ENCODE peak calls at places on chromosomes 5 and 9, in eight cellular contexts. L is tibial nerve; T is fibroblast of lung; K is PC-9; Y is small intestine; Z is endodermal cell; V is CD4-positive, alpha-beta T cell; Q is GM23248. R is an unnamed sample.
A peak's percentile ranks its signal among the peaks of the same experiment; 100 is the strongest.

GRCh38 chr5:122129332-122129731 is at the start of gene ZNF474:
- DNase-seq in L (peak; percentile 55), T (peak; percentile 93), K (peak; percentile 75), Y (peak; percentile 10), Z (peak; percentile 91), V (no peak), Q (peak; percentile 98), R (no peak)

GRCh38 chr9:37583522-37584121 is 7.4 kb upstream of the FBXO10 start:
- DNase-seq in L (no peak), T (no peak), K (no peak), Y (no peak), Z (no peak), V (no peak), Q (no peak), R (no peak)

GRCh38 chr9:89080193-89080592 is 88.9 kb downstream of the S1PR3 start:
- DNase-seq in L (peak; percentile 77), T (peak; percentile 80), K (no peak), Y (no peak), Z (no peak), V (no peak), Q (peak; percentile 31), R (no peak)

GRCh38 chr5:113330533-113331200 is 104.1 kb downstream of the TSSK1B start:
- DNase-seq in L (no peak), T (peak; percentile 60), K (no peak), Y (peak; percentile 29), Z (no peak), V (no peak), Q (peak; percentile 78), R (no peak)

GRCh38 chr9:128428644-128429504 is 8.2 kb downstream of the CERCAM start:
- DNase-seq in L (no peak), T (no peak), K (no peak), Y (no peak), Z (no peak), V (no peak), Q (peak; percentile 32), R (no peak)

GRCh38 chr9:94941211-94941875 is 214.8 kb downstream of the AOPEP start:
- DNase-seq in L (no peak), T (no peak), K (peak; percentile 55), Y (peak; percentile 88), Z (no peak), V (no peak), Q (peak; percentile 18), R (no peak)

GRCh38 chr5:140468188-140468587 is 66.6 kb downstream of the ANKHD1 start:
- DNase-seq in L (no peak), T (peak; percentile 5), K (no peak), Y (no peak), Z (no peak), V (no peak), Q (peak; percentile 7), R (no peak)

GRCh38 chr5:81542242-81542641 is 148.3 kb upstream of the ACOT12 start:
- DNase-seq in L (no peak), T (no peak), K (no peak), Y (no peak), Z (no peak), V (no peak), Q (no peak), R (no peak)

GRCh38 chr9:16262467-16263261 is 607.8 kb downstream of the BNC2 start:
- DNase-seq in L (no peak), T (peak; percentile 46), K (no peak), Y (no peak), Z (peak; percentile 85), V (no peak), Q (no peak), R (no peak)

GRCh38 chr9:91059713-91060112 is 258.1 kb downstream of the SYK start:
- DNase-seq in L (no peak), T (peak; percentile 41), K (no peak), Y (no peak), Z (no peak), V (no peak), Q (peak; percentile 60), R (no peak)

GRCh38 chr5:169762338-169763095 is 125.4 kb downstream of the DOCK2 start:
- DNase-seq in L (no peak), T (peak; percentile 28), K (no peak), Y (no peak), Z (no peak), V (no peak), Q (peak; percentile 68), R (no peak)

GRCh38 chr5:44835693-44836092 is 26.9 kb downstream of the MRPS30 start:
- DNase-seq in L (no peak), T (no peak), K (no peak), Y (no peak), Z (no peak), V (no peak), Q (no peak), R (no peak)

GRCh38 chr5:128966375-128966774 is 1.1 kb downstream of the SLC27A6 start:
- DNase-seq in L (no peak), T (no peak), K (no peak), Y (no peak), Z (peak; percentile 68), V (no peak), Q (no peak), R (no peak)

GRCh38 chr5:77898385-77898784 is 122.2 kb upstream of the TBCA start:
- DNase-seq in L (no peak), T (no peak), K (no peak), Y (no peak), Z (no peak), V (no peak), Q (no peak), R (peak; percentile 49)

GRCh38 chr5:157108961-157109360 is at the start of gene HAVCR2:
- DNase-seq in L (peak; percentile 47), T (no peak), K (no peak), Y (peak; percentile 37), Z (no peak), V (peak; percentile 23), Q (no peak), R (peak; percentile 19)

GRCh38 chr9:1869843-1870242 is 145.3 kb upstream of the SMARCA2 start:
- DNase-seq in L (no peak), T (no peak), K (peak; percentile 1), Y (peak; percentile 5), Z (peak; percentile 83), V (no peak), Q (peak; percentile 18), R (no peak)

GRCh38 chr5:87541033-87541432 is 128.3 kb upstream of the CCNH start:
- DNase-seq in L (peak; percentile 77), T (peak; percentile 14), K (peak; percentile 32), Y (no peak), Z (peak; percentile 73), V (no peak), Q (peak; percentile 76), R (peak; percentile 82)

GRCh38 chr5:65774346-65774745 is 52.3 kb downstream of the NLN start:
- DNase-seq in L (no peak), T (peak; percentile 66), K (no peak), Y (no peak), Z (no peak), V (no peak), Q (peak; percentile 89), R (no peak)

GRCh38 chr9:75128535-75128934 is 40.2 kb downstream of the OSTF1 start:
- DNase-seq in L (no peak), T (no peak), K (no peak), Y (no peak), Z (no peak), V (no peak), Q (no peak), R (no peak)
- H3K27ac ChIP-seq in L (no peak overlapping the region), T (no peak overlapping the region), K (no peak overlapping the region), Y (no peak overlapping the region), Z (no peak overlapping the region), V (no peak overlapping the region), Q (no peak overlapping the region), R (no peak overlapping the region)

DNA sequence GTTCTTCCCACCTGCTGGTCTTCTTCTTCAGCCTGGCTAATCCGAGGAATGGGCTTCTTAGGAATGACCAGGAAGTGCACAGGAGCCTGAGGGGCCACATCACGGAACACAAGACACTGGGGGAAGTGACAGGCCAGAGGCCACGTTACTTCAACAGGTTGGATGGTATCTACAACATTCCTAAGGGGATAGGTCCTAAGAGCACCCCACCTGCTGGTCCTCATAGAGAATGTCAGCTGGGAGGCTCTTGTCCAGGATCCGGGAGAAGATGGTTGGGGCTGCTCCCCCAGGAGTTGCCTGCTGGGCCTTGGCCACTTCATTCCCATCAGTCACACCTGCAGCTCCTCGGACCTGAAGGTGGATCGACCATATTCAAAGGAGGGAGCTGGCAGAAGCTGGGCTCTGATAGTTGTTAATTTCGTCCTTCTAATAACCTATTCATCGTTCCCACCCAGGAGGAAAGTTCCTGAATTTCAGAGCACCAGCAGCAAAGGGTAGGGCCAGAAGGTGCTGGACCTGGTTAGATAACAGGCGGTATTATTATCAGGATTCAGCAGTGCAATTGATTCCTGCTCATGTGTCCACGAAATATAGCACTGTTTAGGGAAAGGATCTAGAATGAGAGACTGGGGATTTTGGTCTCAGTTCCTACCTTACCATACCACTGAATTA is 1.3 kb downstream of the HINT2 start:
- DNase-seq in L (no peak), T (no peak), K (no peak), Y (peak; percentile 48), Z (peak; percentile 72), V (no peak), Q (peak; percentile 67), R (no peak)
- H3K27ac ChIP-seq in L (peak overlapping the region; percentile 93), T (peak overlapping the region; percentile 9), K (peak overlapping the region; percentile 79), Y (peak overlapping the region; percentile 92), Z (no peak overlapping the region), V (no peak overlapping the region), Q (peak overlapping the region; percentile 78), R (no peak overlapping the region)

DNA sequence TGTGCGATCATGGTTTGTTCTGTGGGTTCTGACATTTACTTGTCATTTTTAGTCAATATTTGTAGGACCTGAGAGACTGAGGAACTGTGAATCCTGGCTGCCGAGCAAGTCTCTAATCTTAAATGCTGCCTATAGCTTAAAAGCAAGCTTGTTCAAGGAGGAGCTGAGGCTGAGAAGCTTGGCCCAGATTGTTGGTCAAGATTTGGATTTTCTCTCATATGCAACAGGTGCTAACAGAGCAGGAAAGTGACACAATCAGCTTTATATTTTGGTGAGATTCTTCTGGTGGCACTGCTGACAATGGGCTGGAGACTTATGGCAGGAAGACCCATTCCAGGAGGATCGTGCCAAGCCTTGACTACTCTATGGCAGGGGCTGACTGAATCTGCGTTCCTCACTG is 192.5 kb downstream of the MAPKAP1 start:
- DNase-seq in L (no peak), T (no peak), K (no peak), Y (no peak), Z (no peak), V (no peak), Q (no peak), R (no peak)
- H3K27ac ChIP-seq in L (no peak overlapping the region), T (no peak overlapping the region), K (peak overlapping the region; percentile 85), Y (no peak overlapping the region), Z (no peak overlapping the region), V (no peak overlapping the region), Q (no peak overlapping the region), R (no peak overlapping the region)

GRCh38 chr5:67013719-67014118 is 182.9 kb downstream of the CD180 start:
- DNase-seq in L (no peak), T (no peak), K (no peak), Y (no peak), Z (no peak), V (no peak), Q (no peak), R (no peak)

GRCh38 chr5:67009028-67009427 is 187.6 kb downstream of the CD180 start:
- DNase-seq in L (no peak), T (no peak), K (no peak), Y (no peak), Z (no peak), V (no peak), Q (no peak), R (no peak)

GRCh38 chr5:67010684-67011409 is 185.8 kb downstream of the CD180 start:
- DNase-seq in L (no peak), T (peak; percentile 75), K (peak; percentile 50), Y (no peak), Z (no peak), V (no peak), Q (peak; percentile 89), R (no peak)

GRCh38 chr5:67012241-67012640 is 184.4 kb downstream of the CD180 start:
- DNase-seq in L (no peak), T (no peak), K (no peak), Y (peak; percentile 14), Z (no peak), V (no peak), Q (peak; percentile 55), R (no peak)

GRCh38 chr5:67011422-67011821 is 185.2 kb downstream of the CD180 start:
- DNase-seq in L (no peak), T (no peak), K (no peak), Y (no peak), Z (no peak), V (no peak), Q (no peak), R (no peak)
- H3K27ac ChIP-seq in L (no peak overlapping the region), T (peak overlapping the region; percentile 81), K (peak overlapping the region; percentile 96), Y (peak overlapping the region; percentile 32), Z (no peak overlapping the region), V (no peak overlapping the region), Q (peak overlapping the region; percentile 82), R (no peak overlapping the region)